ENCODE peak calls at places on chromosomes 3 and 15, in five cellular contexts. One of them, this sample, is unnamed.

GRCh38 chr15:59879506-59879905 is 124.6 kb upstream of the FOXB1 start:
- DNase-seq in mammary epithelial cell: peak; percentile 89
- DNase-seq in H1: no peak
- DNase-seq in GM23248: peak; percentile 81
- DNase-seq in H9: no peak
- DNase-seq in this sample: no peak

GRCh38 chr3:141458937-141459510 is 27.8 kb upstream of the RASA2 start:
- DNase-seq in mammary epithelial cell: no peak
- DNase-seq in H1: no peak
- DNase-seq in GM23248: no peak
- DNase-seq in H9: no peak
- DNase-seq in this sample: no peak

GRCh38 chr3:77320514-77320913 is 280.6 kb downstream of the ROBO2 start:
- DNase-seq in mammary epithelial cell: no peak
- DNase-seq in H1: no peak
- DNase-seq in GM23248: peak; percentile 52
- DNase-seq in H9: no peak
- DNase-seq in this sample: peak; percentile 1

GRCh38 chr15:25095179-25095578 is 140.4 kb downstream of the SNRPN start:
- DNase-seq in mammary epithelial cell: no peak
- DNase-seq in H1: no peak
- DNase-seq in GM23248: no peak
- DNase-seq in H9: no peak
- DNase-seq in this sample: no peak

GRCh38 chr3:126002189-126002588 is 33.2 kb downstream of the ROPN1B start:
- DNase-seq in mammary epithelial cell: no peak
- DNase-seq in H1: no peak
- DNase-seq in GM23248: no peak
- DNase-seq in H9: no peak
- DNase-seq in this sample: no peak

GRCh38 chr3:10459954-10460754 is 45.2 kb downstream of the ATP2B2 start:
- DNase-seq in mammary epithelial cell: peak; percentile 71
- DNase-seq in H1: peak; percentile 82
- DNase-seq in GM23248: peak; percentile 71
- DNase-seq in H9: peak; percentile 96
- DNase-seq in this sample: peak; percentile 62

GRCh38 chr3:99534951-99535704 is 103.3 kb upstream of the COL8A1 start:
- DNase-seq in mammary epithelial cell: peak; percentile 62
- DNase-seq in H1: no peak
- DNase-seq in GM23248: peak; percentile 65
- DNase-seq in H9: no peak
- DNase-seq in this sample: no peak

GRCh38 chr15:54273928-54274327 is 295.7 kb downstream of the UNC13C start:
- DNase-seq in mammary epithelial cell: no peak
- DNase-seq in H1: peak; percentile 9
- DNase-seq in GM23248: no peak
- DNase-seq in H9: no peak
- DNase-seq in this sample: no peak

GRCh38 chr3:179991104-179991503 is 45.6 kb downstream of the PEX5L start:
- DNase-seq in mammary epithelial cell: peak; percentile 16
- DNase-seq in H1: no peak
- DNase-seq in GM23248: no peak
- DNase-seq in H9: no peak
- DNase-seq in this sample: no peak

GRCh38 chr3:66053009-66053782 is 14.5 kb upstream of the MAGI1 start:
- DNase-seq in mammary epithelial cell: no peak
- DNase-seq in H1: no peak
- DNase-seq in GM23248: peak; percentile 30
- DNase-seq in H9: no peak
- DNase-seq in this sample: no peak
- H2AFZ ChIP-seq in mammary epithelial cell: no peak overlapping the region
- H2AFZ ChIP-seq in H1: peak overlapping the region; percentile 74
- H2AFZ ChIP-seq in GM23248: peak overlapping the region; percentile 44
- H2AFZ ChIP-seq in H9: no peak overlapping the region
- H2AFZ ChIP-seq in this sample: no peak overlapping the region

GRCh38 chr3:62798000-62798399 is 77.2 kb downstream of the CADPS start:
- DNase-seq in mammary epithelial cell: no peak
- DNase-seq in H1: no peak
- DNase-seq in GM23248: no peak
- DNase-seq in H9: no peak
- DNase-seq in this sample: no peak
- H2AFZ ChIP-seq in mammary epithelial cell: no peak overlapping the region
- H2AFZ ChIP-seq in H1: no peak overlapping the region
- H2AFZ ChIP-seq in GM23248: no peak overlapping the region
- H2AFZ ChIP-seq in H9: no peak overlapping the region
- H2AFZ ChIP-seq in this sample: no peak overlapping the region

DNA sequence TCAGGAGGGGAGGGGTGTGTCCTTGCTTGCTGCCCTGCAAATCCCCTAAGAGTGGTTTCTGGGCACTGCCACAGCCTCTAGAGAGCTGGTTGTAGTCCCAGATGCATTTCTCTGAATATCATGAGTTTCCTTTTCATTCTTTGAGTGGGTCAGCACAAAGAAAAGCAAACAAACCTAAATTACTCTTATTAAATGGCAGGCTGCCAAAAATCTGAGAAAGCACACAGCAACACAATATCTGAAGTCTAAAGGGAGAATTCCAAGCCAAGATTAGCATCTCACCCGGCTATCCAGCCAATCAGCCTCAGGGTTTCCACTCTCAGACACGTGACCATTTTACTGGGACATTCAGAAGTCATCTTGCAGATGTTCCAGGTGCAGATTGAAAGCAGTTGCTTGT is 919.3 kb downstream of the TUSC7 start:
- DNase-seq in mammary epithelial cell: no peak
- DNase-seq in H1: no peak
- DNase-seq in GM23248: peak; percentile 59
- DNase-seq in H9: no peak
- DNase-seq in this sample: no peak
- H2AFZ ChIP-seq in mammary epithelial cell: no peak overlapping the region
- H2AFZ ChIP-seq in H1: no peak overlapping the region
- H2AFZ ChIP-seq in GM23248: no peak overlapping the region
- H2AFZ ChIP-seq in H9: no peak overlapping the region
- H2AFZ ChIP-seq in this sample: no peak overlapping the region

DNA sequence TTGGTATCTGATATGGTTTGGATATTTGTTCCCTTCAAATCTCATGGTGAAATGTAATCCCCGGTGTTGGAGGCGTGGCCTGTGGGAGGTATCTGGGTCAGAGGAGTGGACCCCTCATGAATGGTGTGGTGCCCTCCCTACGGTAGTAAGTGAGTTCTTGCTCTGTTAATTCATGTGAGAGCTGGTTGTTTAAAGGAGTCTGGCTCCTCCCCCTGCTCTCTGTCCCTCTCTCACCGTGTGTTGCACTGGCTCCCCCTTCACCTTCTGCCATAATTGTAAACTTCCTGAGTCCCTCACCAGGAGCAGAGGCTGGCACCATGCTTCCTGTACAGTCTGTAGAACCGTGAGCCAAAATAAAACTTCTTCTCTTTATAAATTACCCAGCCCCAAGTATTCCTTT is 246.9 kb upstream of the AGTR1 start:
- DNase-seq in mammary epithelial cell: no peak
- DNase-seq in H1: no peak
- DNase-seq in GM23248: no peak
- DNase-seq in H9: peak; percentile 28
- DNase-seq in this sample: no peak
- H2AFZ ChIP-seq in mammary epithelial cell: no peak overlapping the region
- H2AFZ ChIP-seq in H1: peak overlapping the region; percentile 66
- H2AFZ ChIP-seq in GM23248: peak overlapping the region; percentile 57
- H2AFZ ChIP-seq in H9: peak overlapping the region; percentile 1
- H2AFZ ChIP-seq in this sample: peak overlapping the region; percentile 85

GRCh38 chr15:69857246-69857645 is 240.5 kb downstream of the TLE3 start:
- DNase-seq in mammary epithelial cell: no peak
- DNase-seq in H1: no peak
- DNase-seq in GM23248: no peak
- DNase-seq in H9: no peak
- DNase-seq in this sample: no peak
- H2AFZ ChIP-seq in mammary epithelial cell: no peak overlapping the region
- H2AFZ ChIP-seq in H1: no peak overlapping the region
- H2AFZ ChIP-seq in GM23248: no peak overlapping the region
- H2AFZ ChIP-seq in H9: no peak overlapping the region
- H2AFZ ChIP-seq in this sample: no peak overlapping the region

DNA sequence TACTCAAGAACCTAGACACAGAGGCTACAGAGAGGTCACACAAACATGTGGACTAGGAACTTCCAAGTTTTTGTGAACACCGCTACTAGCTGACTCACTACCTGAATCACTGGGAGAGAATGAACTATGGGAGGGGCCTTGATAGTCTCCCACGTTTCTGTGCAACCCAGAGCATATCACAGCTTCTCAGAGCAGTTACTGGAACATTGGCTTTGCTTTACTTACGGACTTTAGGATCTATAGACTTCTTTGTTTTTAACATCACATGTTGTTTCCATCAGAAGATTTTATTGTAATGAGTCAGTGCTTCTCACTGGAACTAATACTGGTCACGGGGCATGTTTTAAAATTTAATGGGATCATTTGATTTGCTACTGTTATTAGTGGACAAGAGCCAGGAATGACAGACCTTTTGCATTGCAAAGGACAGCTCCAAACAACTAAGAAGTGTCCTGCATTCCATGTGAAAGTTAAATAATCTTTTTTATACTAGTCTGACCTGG is 35.6 kb downstream of the RTP4 start:
- DNase-seq in mammary epithelial cell: peak; percentile 99
- DNase-seq in H1: no peak
- DNase-seq in GM23248: peak; percentile 95
- DNase-seq in H9: no peak
- DNase-seq in this sample: peak; percentile 76
- H2AFZ ChIP-seq in mammary epithelial cell: peak overlapping the region; percentile 1
- H2AFZ ChIP-seq in H1: no peak overlapping the region
- H2AFZ ChIP-seq in GM23248: no peak overlapping the region
- H2AFZ ChIP-seq in H9: no peak overlapping the region
- H2AFZ ChIP-seq in this sample: peak overlapping the region; percentile 63

GRCh38 chr15:38074029-38074428 is 139.6 kb downstream of the TMCO5A start:
- DNase-seq in mammary epithelial cell: no peak
- DNase-seq in H1: no peak
- DNase-seq in GM23248: peak; percentile 33
- DNase-seq in H9: no peak
- DNase-seq in this sample: no peak

GRCh38 chr15:38073278-38073930 is 139.0 kb downstream of the TMCO5A start:
- DNase-seq in mammary epithelial cell: no peak
- DNase-seq in H1: no peak
- DNase-seq in GM23248: peak; percentile 43
- DNase-seq in H9: no peak
- DNase-seq in this sample: peak; percentile 28

GRCh38 chr15:38075466-38075865 is 141.0 kb downstream of the TMCO5A start:
- DNase-seq in mammary epithelial cell: peak; percentile 43
- DNase-seq in H1: no peak
- DNase-seq in GM23248: no peak
- DNase-seq in H9: no peak
- DNase-seq in this sample: no peak

GRCh38 chr15:38079236-38079635 is 144.8 kb downstream of the TMCO5A start:
- DNase-seq in mammary epithelial cell: no peak
- DNase-seq in H1: no peak
- DNase-seq in GM23248: no peak
- DNase-seq in H9: no peak
- DNase-seq in this sample: no peak

GRCh38 chr15:38076806-38077205 is 142.4 kb downstream of the TMCO5A start:
- DNase-seq in mammary epithelial cell: no peak
- DNase-seq in H1: no peak
- DNase-seq in GM23248: no peak
- DNase-seq in H9: peak; percentile 55
- DNase-seq in this sample: no peak
- H2AFZ ChIP-seq in mammary epithelial cell: no peak overlapping the region
- H2AFZ ChIP-seq in H1: peak overlapping the region; percentile 24
- H2AFZ ChIP-seq in GM23248: no peak overlapping the region
- H2AFZ ChIP-seq in H9: no peak overlapping the region
- H2AFZ ChIP-seq in this sample: no peak overlapping the region

This sample was measured in HCT116.